ENCODE peak calls at places on chromosomes 13 and 19, in seven cellular contexts. P is cardiac muscle cell; M is aorta; L is CD8-positive, alpha-beta T cell; E is thoracic aorta; S is GM23248; H is CD4-positive, alpha-beta memory T cell. C is an unnamed sample.

GRCh38 chr19:752652-753517 is 2.0 kb downstream of the MISP start:
- DNase-seq in P (no peak), M (peak; percentile 73), L (no peak), E (no peak), S (peak; percentile 88), H (no peak), C (peak; percentile 34)

GRCh38 chr13:30698488-30699005 is 36.8 kb upstream of the ALOX5AP start:
- DNase-seq in P (no peak), M (no peak), L (no peak), E (no peak), S (no peak), H (no peak), C (no peak)

GRCh38 chr19:10450853-10451609 is 30.7 kb downstream of the PDE4A start:
- DNase-seq in P (no peak), M (no peak), L (no peak), E (no peak), S (no peak), H (no peak), C (peak; percentile 98)

GRCh38 chr13:66348745-66349720 is 881.1 kb downstream of the PCDH9 start:
- DNase-seq in P (no peak), M (no peak), L (no peak), E (no peak), S (no peak), H (no peak), C (no peak)

GRCh38 chr13:38590796-38591507 is 95.9 kb upstream of the FREM2 start:
- DNase-seq in P (peak; percentile 35), M (no peak), L (no peak), E (no peak), S (no peak), H (no peak), C (no peak)

GRCh38 chr19:34504809-34505291 is 23.3 kb downstream of the WTIP start:
- DNase-seq in P (no peak), M (no peak), L (no peak), E (no peak), S (no peak), H (no peak), C (no peak)

GRCh38 chr19:27774827-27775226 is 1438.1 kb downstream of the UQCRFS1 start:
- DNase-seq in P (no peak), M (no peak), L (no peak), E (no peak), S (peak; percentile 7), H (no peak), C (peak; percentile 74)

GRCh38 chr19:54317108-54317964 is 4.4 kb upstream of the LILRA5 start:
- DNase-seq in P (no peak), M (no peak), L (no peak), E (no peak), S (no peak), H (no peak), C (no peak)

GRCh38 chr13:79870123-79870522 is 389.2 kb downstream of the NDFIP2 start:
- DNase-seq in P (no peak), M (no peak), L (no peak), E (no peak), S (peak; percentile 28), H (no peak), C (no peak)

GRCh38 chr13:22114630-22115311 is 443.9 kb downstream of the FGF9 start:
- DNase-seq in P (no peak), M (peak; percentile 62), L (peak; percentile 37), E (no peak), S (peak; percentile 35), H (peak; percentile 82), C (no peak)

GRCh38 chr13:74575729-74576125 is 441.5 kb upstream of the KLF12 start:
- DNase-seq in P (peak; percentile 92), M (peak; percentile 77), L (peak; percentile 36), E (peak; percentile 32), S (peak; percentile 73), H (peak; percentile 38), C (peak; percentile 54)

GRCh38 chr19:21698215-21698614 is 69.2 kb downstream of the ZNF100 start:
- DNase-seq in P (peak; percentile 56), M (no peak), L (no peak), E (no peak), S (peak; percentile 34), H (peak; percentile 25), C (peak; percentile 9)

GRCh38 chr19:1862424-1863307 is 713 bp downstream of the KLF16 start:
- DNase-seq in P (peak; percentile 60), M (peak; percentile 71), L (peak; percentile 63), E (no peak), S (peak; percentile 70), H (peak; percentile 68), C (peak; percentile 53)

GRCh38 chr19:35901055-35901644 is 810 bp upstream of the NFKBID start:
- DNase-seq in P (no peak), M (no peak), L (no peak), E (no peak), S (peak; percentile 88), H (no peak), C (no peak)

GRCh38 chr13:49760555-49760954 is 31.9 kb downstream of the KPNA3 start:
- DNase-seq in P (no peak), M (no peak), L (no peak), E (no peak), S (no peak), H (no peak), C (no peak)

GRCh38 chr19:2589441-2589840 is 113.1 kb downstream of the GNG7 start:
- DNase-seq in P (no peak), M (no peak), L (no peak), E (no peak), S (no peak), H (no peak), C (no peak)

DNA sequence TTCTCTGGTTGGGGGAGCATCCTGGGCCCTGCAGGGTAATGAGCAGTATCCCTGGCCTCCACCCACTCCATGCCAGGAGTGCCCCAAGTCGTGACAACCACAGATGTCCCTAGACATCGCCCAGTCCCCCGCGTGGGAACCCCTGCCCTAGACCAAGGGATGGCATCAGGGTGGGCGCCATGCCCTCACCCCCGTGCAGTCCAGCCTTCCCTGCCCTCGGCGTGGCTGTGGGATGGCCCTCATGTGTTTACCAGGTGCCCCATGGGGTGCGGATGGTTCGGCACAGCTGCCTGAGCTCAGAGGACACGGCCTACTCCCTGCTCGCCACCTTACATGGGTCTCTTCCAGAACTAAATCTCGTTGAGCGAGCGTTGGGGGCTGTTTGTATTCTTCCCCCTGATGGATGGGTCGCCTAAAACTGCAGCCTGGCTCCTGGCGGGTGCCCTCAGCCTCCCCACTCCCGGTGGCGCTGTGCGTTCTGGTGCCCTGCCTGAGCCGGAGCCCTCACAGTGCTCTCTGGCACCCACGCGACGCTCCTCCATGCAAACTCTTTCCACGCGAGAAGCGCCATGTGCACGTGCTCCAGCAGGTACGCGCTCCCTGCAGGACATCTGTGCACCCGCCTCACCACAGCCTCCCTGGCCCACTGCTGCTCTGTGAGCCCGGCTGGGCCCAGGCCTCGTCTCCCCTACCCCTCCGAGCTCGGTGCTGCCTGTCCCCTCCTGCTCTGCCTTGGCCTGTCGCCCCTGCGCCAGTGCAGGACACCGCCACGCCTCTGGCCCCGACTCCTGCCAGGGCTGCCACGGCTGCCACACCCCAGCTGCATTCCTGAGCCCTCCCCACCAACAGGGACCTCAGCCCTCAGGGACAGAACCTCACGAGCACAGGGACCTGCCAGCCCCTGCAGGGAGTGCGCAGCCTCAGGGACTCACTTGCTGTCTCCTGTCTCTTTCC is 145.0 kb downstream of the KDM4B start:
- DNase-seq in P (no peak), M (no peak), L (no peak), E (no peak), S (no peak), H (no peak), C (no peak)
- H3K36me3 ChIP-seq in P (peaks cover 8% of the 10 kb centered on the region), M (peaks cover 4% of the 10 kb centered on the region), L (peaks cover 3% of the 10 kb centered on the region), E (peaks cover 30% of the 10 kb centered on the region), S (peaks cover 8% of the 10 kb centered on the region), H (no peaks in the 10 kb centered on the region), C (peaks cover 23% of the 10 kb centered on the region)

DNA sequence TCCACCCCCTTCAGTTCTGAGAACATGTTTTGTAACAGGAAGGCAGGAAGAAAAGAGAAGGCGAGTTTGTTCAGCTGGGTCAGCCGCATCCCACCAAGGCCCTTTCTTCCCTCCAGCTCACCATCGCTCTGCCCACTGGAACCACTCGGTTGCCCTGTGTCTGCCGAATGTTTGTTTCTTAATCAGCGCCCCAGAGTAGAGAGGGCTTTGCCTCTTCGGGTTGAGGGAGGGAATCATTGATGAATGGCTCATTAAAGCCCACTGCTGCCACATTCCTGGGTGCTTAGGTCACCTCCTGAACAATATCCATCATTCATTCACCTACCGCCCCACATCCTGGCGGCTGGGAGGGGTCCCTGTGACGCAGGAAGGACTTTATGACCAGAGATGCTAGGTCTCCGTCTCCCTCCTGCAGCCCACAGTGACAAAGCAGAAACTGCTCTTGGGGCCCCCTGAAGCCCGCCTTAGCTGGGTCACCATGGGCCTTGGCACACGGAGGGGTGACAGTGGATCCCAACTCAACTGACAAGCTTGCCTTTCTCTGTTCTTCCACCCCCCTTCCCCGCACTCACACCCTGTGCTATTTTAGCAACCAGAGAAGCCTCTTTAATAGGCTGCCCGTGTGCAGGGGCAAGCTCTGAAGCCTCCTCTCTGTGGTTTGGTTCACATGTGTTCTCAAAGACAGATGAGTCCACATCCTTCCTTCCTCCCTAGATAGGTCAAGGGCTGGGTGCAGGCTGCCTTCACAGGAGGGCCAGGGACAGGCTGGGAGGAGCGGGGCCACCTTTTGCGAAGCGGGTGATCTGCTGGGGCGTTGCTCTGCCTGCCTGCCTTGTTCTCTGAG is 46.2 kb downstream of the ACTN4 start:
- DNase-seq in P (no peak), M (no peak), L (peak; percentile 49), E (no peak), S (peak; percentile 79), H (peak; percentile 56), C (no peak)
- H3K36me3 ChIP-seq in P (no peaks in the 10 kb centered on the region), M (peaks cover 2% of the 10 kb centered on the region), L (no peaks in the 10 kb centered on the region), E (peaks cover 4% of the 10 kb centered on the region), S (no peaks in the 10 kb centered on the region), H (no peaks in the 10 kb centered on the region), C (peaks cover 83% of the 10 kb centered on the region)

GRCh38 chr13:113318956-113319355 is 21.9 kb downstream of the LAMP1 start:
- DNase-seq in P (no peak), M (no peak), L (no peak), E (no peak), S (no peak), H (no peak), C (no peak)

GRCh38 chr13:113319371-113319770 is 22.3 kb downstream of the LAMP1 start:
- DNase-seq in P (no peak), M (no peak), L (no peak), E (no peak), S (no peak), H (no peak), C (no peak)

GRCh38 chr13:113320226-113320875 is 23.3 kb downstream of the LAMP1 start:
- DNase-seq in P (no peak), M (peak; percentile 35), L (no peak), E (no peak), S (no peak), H (no peak), C (no peak)

GRCh38 chr13:113317031-113317430 is 20.0 kb downstream of the LAMP1 start:
- DNase-seq in P (no peak), M (no peak), L (no peak), E (no peak), S (no peak), H (no peak), C (no peak)

DNA sequence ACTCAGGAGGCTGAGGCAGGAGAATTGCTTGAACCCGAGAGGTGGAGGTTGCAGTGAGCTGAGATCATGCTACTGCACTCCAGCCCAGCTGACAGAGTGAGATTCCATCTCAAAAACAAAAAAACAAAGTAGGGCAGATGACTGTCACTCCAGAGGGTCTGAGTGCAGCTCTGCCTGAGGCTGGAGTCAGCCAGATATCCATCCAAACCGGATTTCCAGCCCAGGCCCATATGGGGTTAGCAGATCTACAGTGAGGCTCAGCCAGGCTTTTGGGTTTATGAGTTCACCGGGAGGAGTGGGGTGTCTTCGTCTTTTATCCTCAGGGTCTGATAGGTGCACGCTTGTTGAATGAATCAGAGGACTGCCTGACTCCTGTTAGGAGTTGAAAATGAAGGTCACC is 19.0 kb downstream of the LAMP1 start:
- DNase-seq in P (no peak), M (no peak), L (no peak), E (no peak), S (no peak), H (no peak), C (no peak)
- H3K36me3 ChIP-seq in P (peaks cover 17% of the 10 kb centered on the region), M (peaks cover 10% of the 10 kb centered on the region), L (peaks cover 35% of the 10 kb centered on the region), E (peaks cover 46% of the 10 kb centered on the region), S (peaks cover 10% of the 10 kb centered on the region), H (peaks cover 49% of the 10 kb centered on the region), C (peaks cover 48% of the 10 kb centered on the region)

GRCh38 chr19:58291943-58292342 is 13.2 kb downstream of the ZNF8 start:
- DNase-seq in P (no peak), M (no peak), L (no peak), E (no peak), S (no peak), H (no peak), C (no peak)
- H3K36me3 ChIP-seq in P (peaks cover 67% of the 10 kb centered on the region), M (peaks cover 34% of the 10 kb centered on the region), L (peaks cover 33% of the 10 kb centered on the region), E (peaks cover 82% of the 10 kb centered on the region), S (peaks cover 76% of the 10 kb centered on the region), H (peaks cover 37% of the 10 kb centered on the region), C (peaks cover 87% of the 10 kb centered on the region)

C was measured in K562.